ENCODE peak calls at places on chromosomes 7 and 10, in six cellular contexts. Q is hypothalamus, W is dermis microvascular lymphatic vessel endothelial cell, B is left ventricle myocardium inferior, U is RCC 7860, H is transverse colon. T is an unnamed sample.
A peak's percentile ranks its signal among the peaks of the same experiment; 100 is the strongest.

GRCh38 chr7:96016735-96017134 is 244.4 kb downstream of the DYNC1I1 start:
- DNase-seq in B (no peak), W (no peak), U (no peak), H (no peak), Q (no peak), T (no peak)

GRCh38 chr10:92177546-92177945 is 113.3 kb downstream of the CPEB3 start:
- DNase-seq in H (no peak), Q (no peak), U (no peak), W (no peak), B (no peak), T (no peak)

GRCh38 chr7:150370612-150371071 is 2.0 kb downstream of the REPIN1 start:
- DNase-seq in U (peak; percentile 80), W (no peak), B (no peak), H (no peak), Q (no peak), T (no peak)

GRCh38 chr10:114320249-114321116 is 81.4 kb downstream of the VWA2 start:
- DNase-seq in U (peak; percentile 97), Q (no peak), H (no peak), W (no peak), B (no peak), T (no peak)

GRCh38 chr10:95133997-95134396 is 60.0 kb upstream of the ACSM6 start:
- DNase-seq in Q (no peak), H (no peak), B (no peak), W (no peak), U (no peak), T (no peak)

GRCh38 chr7:24741691-24742639 is 15.3 kb downstream of the GSDME start:
- DNase-seq in H (no peak), U (peak; percentile 92), W (no peak), Q (no peak), B (no peak), T (no peak)

GRCh38 chr10:71092812-71093391 is 119.5 kb upstream of the UNC5B start:
- DNase-seq in U (no peak), H (no peak), B (no peak), W (no peak), Q (no peak), T (no peak)

GRCh38 chr10:107880185-107880584 is 715.7 kb upstream of the SORCS1 start:
- DNase-seq in Q (no peak), H (no peak), B (no peak), W (no peak), U (no peak), T (no peak)

GRCh38 chr7:96936621-96937020 is 68.7 kb upstream of the DLX6 start:
- DNase-seq in W (no peak), U (no peak), B (no peak), Q (no peak), H (no peak), T (no peak)

T was measured in NCI-H2081.